ENCODE peak calls at places on chromosomes 5 and 9, in five cellular contexts. Q is ureter, S is hypothalamus, V is T follicular helper cell, R is NCI-H1092 treated with DMSO at 0.1 percent for 48 hours. K is an unnamed sample.

GRCh38 chr9:138024131-138024530 is 146.5 kb downstream of the CACNA1B start:
- DNase-seq in Q (peak), R (no peak), V (no peak), S (no peak), K (peak)

GRCh38 chr9:91207481-91207888 is 154.2 kb downstream of the AUH start:
- DNase-seq in R (no peak), V (no peak), Q (no peak), S (no peak), K (no peak)

GRCh38 chr5:111198281-111198948 is 25.8 kb upstream of the CAMK4 start:
- DNase-seq in S (no peak), V (no peak), Q (no peak), R (no peak), K (no peak)

GRCh38 chr5:142874537-142874936 is 104.4 kb downstream of the ARHGAP26 start:
- DNase-seq in R (no peak), V (no peak), Q (peak), S (no peak), K (peak)

GRCh38 chr9:129617167-129617566 is 3.7 kb downstream of the C9orf50 start:
- DNase-seq in V (no peak), Q (no peak), R (peak), S (no peak), K (no peak)

GRCh38 chr5:139181835-139182452 is 16.2 kb downstream of the SIL1 start:
- DNase-seq in V (no peak), Q (no peak), R (no peak), S (no peak), K (no peak)

GRCh38 chr9:103991698-103992097 is 102.4 kb upstream of the SMC2 start:
- DNase-seq in Q (no peak), R (no peak), V (no peak), S (no peak), K (no peak)

GRCh38 chr9:113955076-113955752 is 79.1 kb downstream of the ZNF618 start:
- DNase-seq in Q (no peak), R (no peak), S (no peak), V (no peak), K (no peak)

GRCh38 chr5:176536132-176536901 is 885 bp downstream of the RNF44 start:
- DNase-seq in S (peak), R (peak), Q (peak), V (peak), K (peak)

GRCh38 chr9:20729545-20729944 is 45.5 kb downstream of the FOCAD start:
- DNase-seq in S (no peak), Q (no peak), R (no peak), V (no peak), K (no peak)

GRCh38 chr5:99449786-99450185 is 521.0 kb upstream of the CHD1 start:
- DNase-seq in V (no peak), S (no peak), R (no peak), Q (no peak), K (no peak)

GRCh38 chr5:115460476-115460875 is 84.1 kb downstream of the FEM1C start:
- DNase-seq in S (no peak), Q (no peak), R (no peak), V (no peak), K (peak)

GRCh38 chr9:88235615-88236014 is 97.3 kb upstream of the SPATA31C2 start:
- DNase-seq in V (no peak), R (no peak), S (no peak), Q (no peak), K (no peak)

GRCh38 chr5:34804398-34804797 is 34.6 kb upstream of the TTC23L start:
- DNase-seq in S (no peak), Q (no peak), V (no peak), R (no peak), K (no peak)

GRCh38 chr9:68500457-68501158 is 40.1 kb downstream of the TMEM252 start:
- DNase-seq in R (no peak), S (no peak), Q (no peak), V (no peak), K (no peak)

GRCh38 chr5:675876-676698 is 17.1 kb downstream of the TPPP start:
- DNase-seq in S (no peak), Q (peak), V (no peak), R (no peak), K (no peak)

GRCh38 chr5:119275873-119276214 is 80.0 kb upstream of the TNFAIP8 start:
- DNase-seq in S (no peak), Q (no peak), V (no peak), R (no peak), K (no peak)

GRCh38 chr9:72542917-72543316 is 21.5 kb downstream of the TMC1 start:
- DNase-seq in R (no peak), V (no peak), S (no peak), Q (no peak), K (no peak)

GRCh38 chr5:39424751-39425524 is at the start of gene DAB2:
- DNase-seq in Q (peak), S (peak), R (no peak), V (no peak), K (peak)

GRCh38 chr5:105905392-105905791 is 1765.3 kb downstream of the EFNA5 start:
- DNase-seq in V (no peak), R (no peak), S (no peak), Q (no peak), K (no peak)

GRCh38 chr9:86281577-86282076 is 711 bp downstream of the ISCA1 start:
- DNase-seq in S (no peak), R (peak), V (peak), Q (no peak), K (no peak)

GRCh38 chr5:141835928-141836667 is 42.1 kb downstream of the PCDH1 start:
- DNase-seq in R (no peak), S (no peak), Q (no peak), V (no peak), K (no peak)

GRCh38 chr9:22148876-22149637 is 140.0 kb upstream of the CDKN2B start:
- DNase-seq in V (no peak), Q (no peak), R (no peak), S (no peak), K (no peak)

GRCh38 chr9:35636135-35636876 is 14.4 kb downstream of the SIT1 start:
- DNase-seq in V (no peak), R (no peak), Q (no peak), S (no peak), K (no peak)

GRCh38 chr5:16510123-16510522 is 44.5 kb upstream of the ZNF622 start:
- DNase-seq in V (no peak), Q (no peak), S (no peak), R (no peak), K (no peak)

GRCh38 chr5:176674799-176675198 is 27.5 kb downstream of the TSPAN17 start:
- DNase-seq in V (no peak), Q (no peak), R (no peak), S (no peak), K (no peak)

GRCh38 chr9:92774274-92774673 is 9.6 kb upstream of the BICD2 start:
- DNase-seq in R (no peak), V (no peak), S (no peak), Q (no peak), K (no peak)

GRCh38 chr5:137822158-137822764 is 45.4 kb upstream of the MYOT start:
- DNase-seq in V (no peak), S (peak), R (peak), Q (no peak), K (no peak)

GRCh38 chr9:121634800-121635261 is 16.6 kb upstream of the DAB2IP start:
- DNase-seq in V (no peak), Q (no peak), S (peak), R (peak), K (no peak)

GRCh38 chr9:92931606-92932005 is 15.7 kb upstream of the FGD3 start:
- DNase-seq in S (no peak), R (no peak), Q (no peak), V (no peak), K (no peak)

GRCh38 chr5:151477106-151477505 is 29.7 kb downstream of the SLC36A1 start:
- DNase-seq in Q (no peak), S (no peak), V (no peak), R (no peak), K (no peak)

GRCh38 chr9:91689006-91689405 is 261.0 kb downstream of the ROR2 start:
- DNase-seq in V (no peak), R (no peak), Q (no peak), S (no peak), K (no peak)

GRCh38 chr5:100505984-100506670 is 29.0 kb upstream of the FAM174A start:
- DNase-seq in V (no peak), Q (no peak), S (no peak), R (no peak), K (no peak)

GRCh38 chr5:141617128-141617527 is 1.7 kb downstream of the DIAPH1 start:
- DNase-seq in V (no peak), S (no peak), R (no peak), Q (no peak), K (no peak)

GRCh38 chr9:22170162-22170932 is 161.2 kb upstream of the CDKN2B start:
- DNase-seq in V (no peak), Q (no peak), S (no peak), R (no peak), K (no peak)

K was measured in lung.